ENCODE peak calls at places on chromosomes 16 and 17, in eight cellular contexts. E is neural progenitor cell, V is heart right ventricle, H is K562, Q is PC-3, T is tibial nerve, M is upper lobe of right lung, W is breast epithelium. Y is an unnamed sample. For H3K4me1, the result is how much of the 10 kb centered on the place peaks cover.

GRCh38 chr16:15947983-15948509 is 1.4 kb upstream of the ABCC1 start:
- DNase-seq in E (no peak), V (no peak), H (no peak), Q (no peak), T (no peak), M (no peak), W (no peak), Y (no peak)

GRCh38 chr17:83067718-83068261 is 11.6 kb upstream of the METRNL start:
- DNase-seq in E (peak), V (no peak), H (peak), Q (peak), T (no peak), M (peak), W (no peak), Y (peak)

GRCh38 chr17:78226055-78226751 is 5.2 kb upstream of the TMEM235 start:
- DNase-seq in E (no peak), V (no peak), H (no peak), Q (no peak), T (no peak), M (no peak), W (no peak), Y (no peak)

GRCh38 chr17:64778367-64779290 is 116.5 kb upstream of the SMURF2 start:
- DNase-seq in E (peak), V (no peak), H (no peak), Q (peak), T (no peak), M (peak), W (no peak), Y (peak)

GRCh38 chr16:64542152-64542551 is 579.7 kb downstream of the CDH11 start:
- DNase-seq in E (no peak), V (no peak), H (no peak), Q (no peak), T (no peak), M (no peak), W (no peak), Y (no peak)

GRCh38 chr16:81509404-81509803 is 64.8 kb downstream of the CMIP start:
- DNase-seq in E (no peak), V (no peak), H (no peak), Q (no peak), T (no peak), M (no peak), W (no peak), Y (no peak)

GRCh38 chr17:7435676-7436555 is 681 bp downstream of the TMEM102 start:
- DNase-seq in E (peak), V (no peak), H (peak), Q (peak), T (no peak), M (peak), W (peak), Y (peak)

GRCh38 chr17:83057793-83058477 is 21.5 kb upstream of the METRNL start:
- DNase-seq in E (peak), V (peak), H (no peak), Q (no peak), T (peak), M (peak), W (no peak), Y (no peak)

GRCh38 chr17:39097537-39097936 is 53.9 kb downstream of the PLXDC1 start:
- DNase-seq in E (no peak), V (no peak), H (no peak), Q (no peak), T (no peak), M (no peak), W (no peak), Y (no peak)

GRCh38 chr17:83136931-83137330 is 57.5 kb downstream of the METRNL start:
- DNase-seq in E (no peak), V (no peak), H (no peak), Q (no peak), T (no peak), M (peak), W (no peak), Y (no peak)

GRCh38 chr17:32440722-32441121 is 3.6 kb upstream of the PSMD11 start:
- DNase-seq in E (no peak), V (no peak), H (no peak), Q (no peak), T (no peak), M (no peak), W (no peak), Y (no peak)

GRCh38 chr17:51230306-51230705 is 29.5 kb downstream of the MBTD1 start:
- DNase-seq in E (no peak), V (no peak), H (no peak), Q (no peak), T (no peak), M (no peak), W (no peak), Y (no peak)

GRCh38 chr17:28405632-28406477 is at the start of gene SLC46A1:
- DNase-seq in E (peak), V (peak), H (peak), Q (peak), T (no peak), M (peak), W (peak), Y (peak)

GRCh38 chr17:63622571-63623390 is 564 bp downstream of the MAP3K3 start:
- DNase-seq in E (peak), V (peak), H (peak), Q (peak), T (peak), M (peak), W (peak), Y (peak)

GRCh38 chr16:58494981-58495860 is 4.7 kb upstream of the NDRG4 start:
- DNase-seq in E (peak), V (peak), H (peak), Q (peak), T (peak), M (peak), W (peak), Y (peak)

GRCh38 chr16:14097182-14097951 is 26.2 kb downstream of the MRTFB start:
- DNase-seq in E (peak), V (no peak), H (no peak), Q (peak), T (no peak), M (no peak), W (peak), Y (no peak)

GRCh38 chr17:9788582-9788981 is 2.8 kb downstream of the DHRS7C start:
- DNase-seq in E (no peak), V (no peak), H (no peak), Q (no peak), T (no peak), M (no peak), W (no peak), Y (no peak)

GRCh38 chr17:2416010-2416734 is 15.3 kb upstream of the MNT start:
- DNase-seq in E (peak), V (peak), H (peak), Q (peak), T (peak), M (peak), W (peak), Y (peak)

GRCh38 chr17:9240659-9241370 is 219.5 kb downstream of the NTN1 start:
- DNase-seq in E (peak), V (peak), H (peak), Q (no peak), T (peak), M (no peak), W (peak), Y (peak)

GRCh38 chr17:8818654-8819330 is 19.6 kb upstream of the MFSD6L start:
- DNase-seq in E (no peak), V (no peak), H (no peak), Q (no peak), T (no peak), M (no peak), W (no peak), Y (no peak)

GRCh38 chr17:55023626-55024025 is 55.1 kb downstream of the STXBP4 start:
- DNase-seq in E (no peak), V (no peak), H (no peak), Q (no peak), T (no peak), M (no peak), W (no peak), Y (no peak)

GRCh38 chr17:61139219-61139618 is 260.4 kb upstream of the TBX2 start:
- DNase-seq in E (no peak), V (no peak), H (no peak), Q (peak), T (no peak), M (no peak), W (peak), Y (no peak)

GRCh38 chr16:83520596-83520995 is 287.2 kb upstream of the HSBP1 start:
- DNase-seq in E (no peak), V (no peak), H (no peak), Q (no peak), T (no peak), M (no peak), W (no peak), Y (no peak)

GRCh38 chr17:46977348-46977747 is 1.7 kb downstream of the RPRML start:
- DNase-seq in E (peak), V (no peak), H (peak), Q (peak), T (no peak), M (no peak), W (no peak), Y (peak)

GRCh38 chr17:66716236-66717026 is 118.5 kb upstream of the CACNG5 start:
- DNase-seq in E (peak), V (no peak), H (no peak), Q (no peak), T (no peak), M (no peak), W (no peak), Y (peak)

GRCh38 chr17:27600471-27600870 is 30.5 kb upstream of the LGALS9 start:
- DNase-seq in E (no peak), V (no peak), H (no peak), Q (no peak), T (no peak), M (no peak), W (no peak), Y (no peak)

GRCh38 chr16:24692854-24693253 is 36.6 kb upstream of the TNRC6A start:
- DNase-seq in E (no peak), V (no peak), H (no peak), Q (no peak), T (no peak), M (no peak), W (no peak), Y (no peak)
- H3K4me1 ChIP-seq in E (under half), V (under half), H (under half), Q (under half), T (under half), M (under half), W (under half), Y (under half)

GRCh38 chr17:75755990-75756389 is 9.0 kb downstream of the GALK1 start:
- DNase-seq in E (no peak), V (no peak), H (no peak), Q (no peak), T (no peak), M (no peak), W (no peak), Y (no peak)

GRCh38 chr17:75757086-75757681 is 7.8 kb downstream of the GALK1 start:
- DNase-seq in E (no peak), V (no peak), H (no peak), Q (no peak), T (no peak), M (no peak), W (no peak), Y (no peak)

GRCh38 chr17:75759457-75759856 is 5.5 kb downstream of the GALK1 start:
- DNase-seq in E (no peak), V (peak), H (no peak), Q (no peak), T (no peak), M (no peak), W (no peak), Y (no peak)

GRCh38 chr17:75756451-75757085 is 8.4 kb downstream of the GALK1 start:
- DNase-seq in E (no peak), V (no peak), H (no peak), Q (no peak), T (no peak), M (no peak), W (no peak), Y (no peak)

DNA sequence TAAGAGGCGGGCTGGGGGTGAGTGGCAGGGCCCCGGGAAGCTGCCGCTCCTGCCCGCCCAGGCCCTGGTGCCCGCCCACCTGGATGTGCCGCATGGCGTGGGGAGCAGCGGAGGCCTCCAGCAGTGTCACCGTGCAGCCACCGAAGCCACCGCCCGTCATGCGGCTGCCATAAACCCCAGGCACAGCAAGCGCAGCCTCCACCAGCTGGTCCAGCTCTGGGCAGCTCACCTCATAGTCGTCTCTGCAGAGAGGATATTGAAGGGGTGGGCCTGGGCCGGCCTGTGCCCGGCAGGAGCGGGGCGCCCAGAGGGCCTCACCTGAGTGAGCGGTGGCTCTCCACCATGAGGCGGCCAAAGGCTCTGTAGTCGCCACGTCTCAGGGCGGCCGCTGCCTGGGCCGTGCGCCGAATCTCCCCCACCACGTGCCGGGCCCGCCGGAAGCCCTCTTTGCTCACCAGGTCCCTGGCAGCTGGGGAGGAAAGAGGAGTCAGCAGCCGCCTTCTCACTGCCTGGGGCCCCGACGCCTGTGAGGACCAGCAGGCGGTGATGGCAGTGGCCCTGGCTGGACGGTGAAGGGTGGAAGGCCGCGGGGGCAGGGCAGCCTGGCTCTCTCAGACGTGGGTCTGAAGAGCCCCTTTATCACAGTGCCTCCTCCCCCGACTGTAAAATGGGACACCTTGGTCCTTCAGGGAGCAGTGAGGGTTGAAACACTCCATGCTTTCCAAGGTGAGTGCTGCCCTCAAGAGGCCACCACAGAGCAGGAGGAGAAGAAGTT is 6.7 kb downstream of the GALK1 start:
- DNase-seq in E (no peak), V (no peak), H (no peak), Q (peak), T (no peak), M (no peak), W (no peak), Y (no peak)
- TF ChIP-seq CTCF in E (peak), V (no peak), H (peak), Q (peak), T (no peak), M (no peak), W (no peak), Y (peak)

GRCh38 chr17:334974-335481 is 17.6 kb downstream of the RPH3AL start:
- DNase-seq in E (no peak), V (no peak), H (no peak), Q (no peak), T (no peak), M (peak), W (no peak), Y (no peak)
- H3K4me1 ChIP-seq in E (under half), V (under half), H (under half), Q (under half), T (under half), M (half or more), W (under half), Y (under half)

DNA sequence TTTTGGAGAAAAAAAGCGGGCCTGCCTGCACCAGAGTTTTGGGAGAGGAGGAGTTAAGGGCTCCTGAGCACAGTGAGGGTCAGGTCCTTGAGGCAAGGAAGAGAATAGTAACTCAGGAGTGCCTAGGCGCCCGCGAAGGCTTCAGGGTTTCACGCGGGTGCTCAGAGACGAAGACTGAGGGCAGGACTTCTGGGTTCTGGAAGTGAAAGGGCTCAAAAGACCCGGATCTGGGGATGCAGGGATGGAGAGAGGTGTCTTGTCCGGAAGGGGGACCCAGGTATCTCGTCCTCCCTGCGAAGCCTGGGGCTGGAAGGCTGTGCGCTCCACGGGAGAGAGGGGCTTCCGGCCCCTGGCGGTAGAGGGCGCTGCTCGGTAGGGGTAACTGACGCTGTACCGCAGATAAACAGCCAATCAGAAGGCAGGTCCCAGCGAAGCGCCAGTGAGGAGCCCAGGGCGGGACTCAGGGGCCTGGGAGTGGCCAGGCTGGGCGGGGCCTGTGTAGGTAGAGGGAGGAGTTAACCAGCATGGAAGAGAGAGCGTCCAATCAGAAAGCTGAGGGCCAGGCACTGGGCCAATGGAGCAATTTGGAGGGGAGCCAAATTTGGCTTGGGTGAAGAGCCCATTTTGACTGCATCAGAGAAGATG is 729 bp downstream of the TGFB1I1 start:
- DNase-seq in E (peak), V (peak), H (peak), Q (peak), T (peak), M (peak), W (peak), Y (peak)
- TF ChIP-seq CTCF in E (peak), V (peak), H (no peak), Q (peak), T (peak), M (peak), W (peak), Y (peak)

DNA sequence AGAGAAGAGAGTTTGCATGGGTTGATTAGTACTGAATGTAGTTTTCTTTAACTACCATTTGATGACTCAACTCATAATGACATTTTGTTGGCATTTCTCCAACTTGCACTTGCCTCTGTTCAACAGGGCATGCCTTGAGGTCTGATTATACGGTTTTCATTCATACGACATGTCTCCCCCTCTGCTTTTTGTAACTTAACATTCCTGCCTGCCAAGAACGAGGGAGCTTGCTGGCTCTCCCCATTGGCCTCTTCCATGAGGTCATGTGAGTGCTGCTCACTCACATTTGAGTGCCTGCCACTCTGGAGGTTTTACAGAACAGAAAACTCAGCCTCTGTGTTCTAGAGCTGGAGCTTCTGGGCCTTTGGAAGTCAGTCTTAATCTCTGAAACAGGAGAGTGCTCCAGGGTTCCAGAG is 19.7 kb downstream of the MAP2K6 start:
- DNase-seq in E (no peak), V (peak), H (no peak), Q (peak), T (no peak), M (no peak), W (no peak), Y (peak)
- H3K4me1 ChIP-seq in E (under half), V (under half), H (under half), Q (under half), T (under half), M (under half), W (under half), Y (under half)

DNA sequence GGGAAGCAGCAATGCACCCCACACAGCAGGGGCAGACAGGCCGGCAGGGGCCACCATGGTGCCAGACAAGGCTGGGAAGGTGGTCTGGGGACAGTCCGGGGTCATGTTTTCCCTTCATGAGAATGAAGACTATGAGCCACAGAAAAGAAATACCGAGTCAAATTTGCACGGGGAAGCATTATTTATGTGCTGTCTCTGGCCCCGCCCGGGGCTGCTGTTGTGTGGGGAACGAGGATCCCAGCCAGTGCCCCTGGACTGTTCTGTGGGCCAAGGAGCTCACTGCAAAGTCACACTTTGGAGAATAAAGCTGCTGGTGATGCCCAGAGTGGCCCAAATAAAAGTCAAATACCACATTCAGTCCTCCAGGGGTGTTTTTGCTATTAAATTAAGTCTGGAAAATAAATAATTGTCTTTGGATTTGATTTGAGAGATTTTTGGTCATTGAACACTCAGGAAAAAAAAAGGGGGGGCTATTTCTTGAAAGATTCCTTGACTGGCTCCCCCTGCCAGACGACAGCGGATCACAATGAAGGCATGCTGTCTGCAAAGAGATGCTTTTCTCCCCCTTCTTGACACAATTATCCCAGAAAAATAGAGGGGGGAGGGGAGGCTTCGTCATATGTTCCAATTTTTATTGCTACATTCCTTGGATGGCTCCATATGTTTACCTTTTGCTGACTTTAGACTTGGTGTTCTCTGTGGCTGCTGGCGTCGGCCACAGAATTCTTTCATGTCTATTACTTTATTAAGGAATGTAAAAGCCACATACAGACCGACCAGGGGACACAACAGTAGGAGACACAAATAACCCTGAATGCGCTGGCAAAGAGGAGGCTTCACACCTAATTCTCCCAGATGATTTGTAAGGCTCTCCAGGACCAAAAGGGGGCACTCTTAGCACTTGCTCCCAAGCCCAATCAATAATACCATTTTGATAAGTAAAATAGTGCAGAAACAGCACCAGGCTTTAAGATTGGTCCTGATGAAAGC is 27.1 kb upstream of the ANKFN1 start:
- DNase-seq in E (peak), V (no peak), H (peak), Q (peak), T (no peak), M (no peak), W (peak), Y (peak)
- TF ChIP-seq CTCF in E (peak), V (peak), H (peak), Q (peak), T (peak), M (peak), W (no peak), Y (peak)

Y was measured in A673.